ENCODE peak calls at places on chromosomes 4 and X, in five cellular contexts. One of them, this sample, is unnamed.

GRCh38 chr4:98185279-98185678 is 42.0 kb upstream of the STPG2 start:
- DNase-seq in kidney: no peak
- DNase-seq in mammary epithelial cell: no peak
- DNase-seq in mucosa of descending colon: no peak
- DNase-seq in neural progenitor cell: no peak
- DNase-seq in this sample: no peak

GRCh38 chr4:83855044-83855443 is 319.1 kb downstream of the GPAT3 start:
- DNase-seq in kidney: no peak
- DNase-seq in neural progenitor cell: no peak
- DNase-seq in mammary epithelial cell: peak; percentile 67
- DNase-seq in mucosa of descending colon: no peak
- DNase-seq in this sample: peak; percentile 14

GRCh38 chrX:16971694-16972093 is 25.2 kb downstream of the REPS2 start:
- DNase-seq in mucosa of descending colon: no peak
- DNase-seq in neural progenitor cell: no peak
- DNase-seq in kidney: no peak
- DNase-seq in mammary epithelial cell: no peak
- DNase-seq in this sample: no peak

GRCh38 chr4:120753854-120754253 is 168.7 kb downstream of the PRDM5 start:
- DNase-seq in mucosa of descending colon: no peak
- DNase-seq in neural progenitor cell: peak; percentile 63
- DNase-seq in kidney: no peak
- DNase-seq in mammary epithelial cell: no peak
- DNase-seq in this sample: no peak

GRCh38 chrX:116417214-116417613 is 19.2 kb upstream of the SLC6A14 start:
- DNase-seq in mammary epithelial cell: peak; percentile 26
- DNase-seq in neural progenitor cell: no peak
- DNase-seq in kidney: no peak
- DNase-seq in mucosa of descending colon: no peak
- DNase-seq in this sample: no peak

GRCh38 chr4:47531241-47531953 is 46.3 kb downstream of the ATP10D start:
- DNase-seq in mammary epithelial cell: peak; percentile 94
- DNase-seq in neural progenitor cell: peak; percentile 70
- DNase-seq in kidney: no peak
- DNase-seq in mucosa of descending colon: no peak
- DNase-seq in this sample: no peak

GRCh38 chrX:37613898-37614297 is 42.4 kb downstream of the LANCL3 start:
- DNase-seq in kidney: no peak
- DNase-seq in mucosa of descending colon: no peak
- DNase-seq in neural progenitor cell: no peak
- DNase-seq in mammary epithelial cell: no peak
- DNase-seq in this sample: no peak

GRCh38 chr4:12902735-12903134 is 581.4 kb downstream of the RAB28 start:
- DNase-seq in neural progenitor cell: no peak
- DNase-seq in kidney: no peak
- DNase-seq in mucosa of descending colon: no peak
- DNase-seq in mammary epithelial cell: no peak
- DNase-seq in this sample: no peak

GRCh38 chr4:55312491-55313101 is 33.4 kb upstream of the SRD5A3 start:
- DNase-seq in kidney: no peak
- DNase-seq in neural progenitor cell: peak; percentile 52
- DNase-seq in mammary epithelial cell: peak; percentile 25
- DNase-seq in mucosa of descending colon: no peak
- DNase-seq in this sample: peak; percentile 41

GRCh38 chr4:147840846-147841732 is 109.2 kb downstream of the ARHGAP10 start:
- DNase-seq in mammary epithelial cell: no peak
- DNase-seq in mucosa of descending colon: no peak
- DNase-seq in neural progenitor cell: no peak
- DNase-seq in kidney: no peak
- DNase-seq in this sample: no peak

GRCh38 chr4:147772459-147772969 is 40.6 kb downstream of the ARHGAP10 start:
- DNase-seq in kidney: no peak
- DNase-seq in mucosa of descending colon: no peak
- DNase-seq in mammary epithelial cell: peak; percentile 86
- DNase-seq in neural progenitor cell: no peak
- DNase-seq in this sample: peak; percentile 19

GRCh38 chrX:38879631-38880220 is 78.5 kb downstream of the MID1IP1 start:
- DNase-seq in kidney: no peak
- DNase-seq in neural progenitor cell: no peak
- DNase-seq in mucosa of descending colon: peak; percentile 63
- DNase-seq in mammary epithelial cell: peak; percentile 51
- DNase-seq in this sample: no peak

GRCh38 chr4:70703695-70704332 is 15.5 kb downstream of the UTP3 start:
- DNase-seq in kidney: no peak
- DNase-seq in neural progenitor cell: peak; percentile 64
- DNase-seq in mammary epithelial cell: peak; percentile 54
- DNase-seq in mucosa of descending colon: no peak
- DNase-seq in this sample: peak; percentile 32

GRCh38 chr4:7067147-7067522 is 729 bp downstream of the GRPEL1 start:
- DNase-seq in mammary epithelial cell: no peak
- DNase-seq in neural progenitor cell: no peak
- DNase-seq in mucosa of descending colon: no peak
- DNase-seq in kidney: no peak
- DNase-seq in this sample: no peak

GRCh38 chr4:30537462-30537861 is 182.7 kb upstream of the PCDH7 start:
- DNase-seq in mucosa of descending colon: no peak
- DNase-seq in kidney: no peak
- DNase-seq in neural progenitor cell: no peak
- DNase-seq in mammary epithelial cell: peak; percentile 57
- DNase-seq in this sample: peak; percentile 56

GRCh38 chrX:17613979-17614572 is 123.2 kb upstream of the SCML1 start:
- DNase-seq in mucosa of descending colon: no peak
- DNase-seq in kidney: no peak
- DNase-seq in neural progenitor cell: no peak
- DNase-seq in mammary epithelial cell: peak; percentile 76
- DNase-seq in this sample: no peak

GRCh38 chrX:118675336-118675965 is 52.0 kb upstream of the IL13RA1 start:
- DNase-seq in kidney: no peak
- DNase-seq in mammary epithelial cell: no peak
- DNase-seq in mucosa of descending colon: no peak
- DNase-seq in neural progenitor cell: no peak
- DNase-seq in this sample: no peak

GRCh38 chr4:105274504-105274903 is 127.8 kb downstream of the TET2 start:
- DNase-seq in kidney: no peak
- DNase-seq in mucosa of descending colon: no peak
- DNase-seq in neural progenitor cell: no peak
- DNase-seq in mammary epithelial cell: no peak
- DNase-seq in this sample: no peak

GRCh38 chr4:73704314-73705055 is 35.9 kb upstream of the CXCL8 start:
- DNase-seq in mucosa of descending colon: no peak
- DNase-seq in mammary epithelial cell: peak; percentile 99
- DNase-seq in kidney: no peak
- DNase-seq in neural progenitor cell: no peak
- DNase-seq in this sample: peak; percentile 91

GRCh38 chr4:81724925-81725329 is 253.2 kb upstream of the RASGEF1B start:
- DNase-seq in mucosa of descending colon: peak; percentile 59
- DNase-seq in neural progenitor cell: peak; percentile 15
- DNase-seq in mammary epithelial cell: peak; percentile 57
- DNase-seq in kidney: peak; percentile 74
- DNase-seq in this sample: peak; percentile 34

GRCh38 chr4:7777017-7777710 is 162.5 kb downstream of the AFAP1 start:
- DNase-seq in kidney: peak; percentile 2
- DNase-seq in neural progenitor cell: no peak
- DNase-seq in mammary epithelial cell: no peak
- DNase-seq in mucosa of descending colon: no peak
- DNase-seq in this sample: no peak

GRCh38 chrX:139972113-139972512 is 6.8 kb upstream of the CXorf66 start:
- DNase-seq in kidney: no peak
- DNase-seq in mucosa of descending colon: no peak
- DNase-seq in neural progenitor cell: no peak
- DNase-seq in mammary epithelial cell: no peak
- DNase-seq in this sample: peak; percentile 61

GRCh38 chr4:184177271-184177670 is 40.4 kb downstream of the ENPP6 start:
- DNase-seq in mucosa of descending colon: no peak
- DNase-seq in neural progenitor cell: no peak
- DNase-seq in kidney: no peak
- DNase-seq in mammary epithelial cell: no peak
- DNase-seq in this sample: no peak

GRCh38 chr4:125445525-125445924 is 130.8 kb downstream of the FAT4 start:
- DNase-seq in neural progenitor cell: no peak
- DNase-seq in mammary epithelial cell: no peak
- DNase-seq in kidney: no peak
- DNase-seq in mucosa of descending colon: no peak
- DNase-seq in this sample: no peak

GRCh38 chr4:39278476-39278875 is 87.7 kb downstream of the RFC1 start:
- DNase-seq in mucosa of descending colon: no peak
- DNase-seq in neural progenitor cell: no peak
- DNase-seq in mammary epithelial cell: no peak
- DNase-seq in kidney: no peak
- DNase-seq in this sample: no peak

GRCh38 chr4:39279416-39279815 is 86.7 kb downstream of the RFC1 start:
- DNase-seq in kidney: no peak
- DNase-seq in neural progenitor cell: no peak
- DNase-seq in mucosa of descending colon: no peak
- DNase-seq in mammary epithelial cell: peak; percentile 4
- DNase-seq in this sample: no peak

DNA sequence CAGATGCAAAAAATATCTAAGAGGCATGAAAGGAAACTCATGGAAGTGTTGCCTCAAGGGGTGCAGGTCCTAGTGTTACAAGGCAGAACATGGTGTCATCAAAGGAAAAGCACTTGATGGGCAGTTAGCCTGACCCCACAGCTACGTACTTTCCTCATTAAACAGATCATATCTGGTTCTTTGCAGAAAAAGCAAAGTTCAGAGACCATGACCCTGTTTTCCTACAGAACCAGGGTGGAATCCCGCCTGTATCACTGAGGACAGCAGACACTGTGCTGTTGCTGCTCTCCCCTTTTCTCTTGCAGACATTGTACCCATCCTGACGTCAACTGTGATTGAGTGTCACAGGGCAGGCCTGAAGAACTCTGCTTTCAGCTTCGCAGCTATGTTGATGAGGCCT is 91.7 kb downstream of the RFC1 start:
- DNase-seq in mucosa of descending colon: no peak
- DNase-seq in mammary epithelial cell: no peak
- DNase-seq in kidney: no peak
- DNase-seq in neural progenitor cell: no peak
- DNase-seq in this sample: no peak
- H3K9me3 ChIP-seq in mucosa of descending colon: no peaks in the 10 kb centered on the region
- H3K9me3 ChIP-seq in mammary epithelial cell: no peaks in the 10 kb centered on the region
- H3K9me3 ChIP-seq in kidney: no peaks in the 10 kb centered on the region
- H3K9me3 ChIP-seq in neural progenitor cell: no peaks in the 10 kb centered on the region
- H3K9me3 ChIP-seq in this sample: no peaks in the 10 kb centered on the region

GRCh38 chrX:103630171-103630511 is 1.4 kb downstream of the TCEAL1 start:
- DNase-seq in mammary epithelial cell: no peak
- DNase-seq in mucosa of descending colon: no peak
- DNase-seq in kidney: no peak
- DNase-seq in neural progenitor cell: no peak
- DNase-seq in this sample: no peak
- H3K9me3 ChIP-seq in mammary epithelial cell: no peaks in the 10 kb centered on the region
- H3K9me3 ChIP-seq in mucosa of descending colon: no peaks in the 10 kb centered on the region
- H3K9me3 ChIP-seq in kidney: no peaks in the 10 kb centered on the region
- H3K9me3 ChIP-seq in neural progenitor cell: no peaks in the 10 kb centered on the region
- H3K9me3 ChIP-seq in this sample: no peaks in the 10 kb centered on the region

GRCh38 chr4:19678763-19679162 is 572.9 kb upstream of the SLIT2 start:
- DNase-seq in mammary epithelial cell: peak; percentile 74
- DNase-seq in mucosa of descending colon: no peak
- DNase-seq in neural progenitor cell: no peak
- DNase-seq in kidney: no peak
- DNase-seq in this sample: no peak
- H3K9me3 ChIP-seq in mammary epithelial cell: no peaks in the 10 kb centered on the region
- H3K9me3 ChIP-seq in mucosa of descending colon: no peaks in the 10 kb centered on the region
- H3K9me3 ChIP-seq in neural progenitor cell: no peaks in the 10 kb centered on the region
- H3K9me3 ChIP-seq in kidney: no peaks in the 10 kb centered on the region
- H3K9me3 ChIP-seq in this sample: no peaks in the 10 kb centered on the region

GRCh38 chrX:7378406-7378805 is 230.5 kb upstream of the PUDP start:
- DNase-seq in mammary epithelial cell: no peak
- DNase-seq in kidney: no peak
- DNase-seq in mucosa of descending colon: no peak
- DNase-seq in neural progenitor cell: no peak
- DNase-seq in this sample: no peak

DNA sequence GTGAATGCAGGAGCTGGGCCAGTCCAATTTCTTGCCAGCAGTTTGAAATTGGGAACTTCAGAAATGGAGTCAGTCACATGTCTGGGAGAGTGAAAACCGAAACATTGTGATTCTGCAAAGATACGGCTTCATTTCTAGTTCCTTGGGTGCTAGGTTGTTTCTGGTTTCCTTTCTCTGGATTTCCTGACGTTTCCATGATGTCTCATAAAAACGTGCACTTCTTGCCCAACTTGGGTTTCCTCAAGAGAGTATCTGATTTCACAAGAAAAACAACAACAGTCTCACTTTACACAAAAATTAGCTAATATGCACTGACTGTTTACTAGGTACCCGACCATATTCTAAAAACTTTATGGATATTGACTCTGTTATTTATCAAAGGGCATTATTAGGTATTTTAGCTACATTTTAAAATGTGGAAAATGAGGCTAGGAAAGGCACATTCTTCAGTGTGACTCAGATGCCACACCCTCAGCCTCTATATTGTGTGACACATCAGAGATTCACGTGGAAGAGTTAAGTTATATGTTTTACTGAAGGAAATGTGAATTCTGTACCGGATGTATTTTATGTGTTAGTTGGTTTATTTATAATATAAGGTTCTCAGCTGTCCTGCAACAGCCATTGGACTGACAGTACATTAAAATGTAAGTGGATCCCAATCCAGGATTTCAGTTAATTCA is 225.0 kb upstream of the PUDP start:
- DNase-seq in kidney: no peak
- DNase-seq in mammary epithelial cell: peak; percentile 71
- DNase-seq in neural progenitor cell: no peak
- DNase-seq in mucosa of descending colon: no peak
- DNase-seq in this sample: no peak
- H3K9me3 ChIP-seq in kidney: peaks cover 12% of the 10 kb centered on the region
- H3K9me3 ChIP-seq in mammary epithelial cell: peaks cover 5% of the 10 kb centered on the region
- H3K9me3 ChIP-seq in neural progenitor cell: no peaks in the 10 kb centered on the region
- H3K9me3 ChIP-seq in mucosa of descending colon: no peaks in the 10 kb centered on the region
- H3K9me3 ChIP-seq in this sample: peaks cover 4% of the 10 kb centered on the region

GRCh38 chrX:151762802-151763201 is 28.3 kb downstream of the CNGA2 start:
- DNase-seq in mucosa of descending colon: no peak
- DNase-seq in kidney: no peak
- DNase-seq in neural progenitor cell: no peak
- DNase-seq in mammary epithelial cell: no peak
- DNase-seq in this sample: no peak
- H3K9me3 ChIP-seq in mucosa of descending colon: no peaks in the 10 kb centered on the region
- H3K9me3 ChIP-seq in kidney: no peaks in the 10 kb centered on the region
- H3K9me3 ChIP-seq in neural progenitor cell: no peaks in the 10 kb centered on the region
- H3K9me3 ChIP-seq in mammary epithelial cell: no peaks in the 10 kb centered on the region
- H3K9me3 ChIP-seq in this sample: no peaks in the 10 kb centered on the region

GRCh38 chr4:18942874-18943273 is 921.3 kb upstream of the LCORL start:
- DNase-seq in mammary epithelial cell: no peak
- DNase-seq in kidney: no peak
- DNase-seq in neural progenitor cell: no peak
- DNase-seq in mucosa of descending colon: no peak
- DNase-seq in this sample: no peak

DNA sequence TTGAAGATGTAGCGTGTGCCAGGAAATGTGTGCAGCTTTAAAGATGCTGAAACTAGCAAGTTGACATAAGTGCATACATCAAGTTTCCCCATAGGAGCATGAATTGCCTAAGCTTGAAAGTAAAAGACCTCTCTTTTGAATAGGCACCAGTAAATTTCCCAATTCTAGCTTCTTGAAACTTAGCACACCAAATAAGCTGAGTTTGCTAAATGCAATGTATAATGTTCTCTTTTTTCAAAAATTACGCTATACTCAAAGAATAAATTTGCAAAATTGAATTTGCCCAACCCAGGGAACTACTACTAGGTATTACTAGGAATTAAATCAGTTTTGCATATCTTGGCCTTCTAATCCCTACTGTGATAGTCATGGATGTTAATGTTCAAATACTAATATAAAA is 923.9 kb upstream of the LCORL start:
- DNase-seq in kidney: no peak
- DNase-seq in mucosa of descending colon: no peak
- DNase-seq in mammary epithelial cell: no peak
- DNase-seq in neural progenitor cell: no peak
- DNase-seq in this sample: no peak
- H3K9me3 ChIP-seq in kidney: no peaks in the 10 kb centered on the region
- H3K9me3 ChIP-seq in mucosa of descending colon: no peaks in the 10 kb centered on the region
- H3K9me3 ChIP-seq in mammary epithelial cell: no peaks in the 10 kb centered on the region
- H3K9me3 ChIP-seq in neural progenitor cell: no peaks in the 10 kb centered on the region
- H3K9me3 ChIP-seq in this sample: no peaks in the 10 kb centered on the region